ENCODE peak calls at places on chromosomes 3 and 15, in five cellular contexts. K, J, X, N and Y are unnamed samples.
A peak's percentile ranks its signal among the peaks of the same experiment; 100 is the strongest.

GRCh38 chr3:96267577-96267976 is 546.8 kb upstream of the EPHA6 start:
- DNase-seq in J (no peak), X (no peak), N (no peak), K (no peak), Y (no peak)

GRCh38 chr15:80317389-80318169 is 65.6 kb upstream of the CTXND1 start:
- DNase-seq in X (peak; percentile 54), J (no peak), N (no peak), K (peak; percentile 79), Y (no peak)

GRCh38 chr3:37183375-37183831 is 9.0 kb upstream of the LRRFIP2 start:
- DNase-seq in J (no peak), K (peak; percentile 80), X (no peak), N (no peak), Y (no peak)

GRCh38 chr3:41274944-41275668 is 75.8 kb downstream of the CTNNB1 start:
- DNase-seq in N (no peak), J (no peak), K (no peak), X (peak; percentile 55), Y (no peak)

GRCh38 chr3:152019516-152019915 is 146.1 kb downstream of the SUCNR1 start:
- DNase-seq in K (no peak), X (no peak), J (no peak), N (no peak), Y (no peak)

GRCh38 chr3:67654832-67655152 is 380 bp upstream of the SUCLG2 start:
- DNase-seq in N (no peak), X (no peak), K (no peak), J (no peak), Y (no peak)

GRCh38 chr3:173938159-173938558 is 540.6 kb downstream of the NLGN1 start:
- DNase-seq in K (no peak), X (no peak), J (no peak), N (no peak), Y (no peak)

GRCh38 chr3:123194552-123194951 is 7.2 kb upstream of the SEC22A start:
- DNase-seq in N (no peak), K (no peak), X (peak; percentile 56), J (peak; percentile 83), Y (no peak)

GRCh38 chr15:41862515-41863116 is 24.0 kb downstream of the PLA2G4B start:
- DNase-seq in K (no peak), X (peak; percentile 59), N (no peak), J (peak; percentile 62), Y (no peak)

GRCh38 chr3:138812806-138813205 is 21.9 kb downstream of the PIK3CB start:
- DNase-seq in J (no peak), N (no peak), K (no peak), X (no peak), Y (no peak)

GRCh38 chr3:62284442-62284841 is 88.9 kb downstream of the FEZF2 start:
- DNase-seq in X (no peak), K (no peak), N (no peak), J (no peak), Y (no peak)

GRCh38 chr3:102883515-102883914 is 448.7 kb downstream of the ZPLD1 start:
- DNase-seq in X (no peak), K (no peak), J (no peak), N (no peak), Y (no peak)

GRCh38 chr3:71066356-71066755 is 517.2 kb downstream of the FOXP1 start:
- DNase-seq in K (no peak), X (peak; percentile 62), N (no peak), J (no peak), Y (no peak)

GRCh38 chr3:131228522-131228921 is 153.1 kb upstream of the NUDT16 start:
- DNase-seq in X (no peak), J (no peak), K (no peak), N (no peak), Y (no peak)

GRCh38 chr3:171810278-171811058 is at the start of gene PLD1:
- DNase-seq in J (peak; percentile 60), N (peak; percentile 55), K (no peak), X (peak; percentile 84), Y (no peak)

GRCh38 chr15:77511869-77512268 is 91.2 kb downstream of the HMG20A start:
- DNase-seq in J (no peak), X (no peak), N (no peak), K (no peak), Y (no peak)

GRCh38 chr3:64445318-64446300 is 220.3 kb upstream of the PRICKLE2 start:
- DNase-seq in X (no peak), N (peak; percentile 66), J (peak; percentile 83), K (no peak), Y (no peak)

GRCh38 chr3:65027335-65027734 is 339.5 kb upstream of the ADAMTS9 start:
- DNase-seq in X (no peak), N (no peak), J (no peak), K (no peak), Y (no peak)

GRCh38 chr3:113105980-113106379 is 105.4 kb upstream of the BOC start:
- DNase-seq in K (no peak), J (no peak), N (no peak), X (no peak), Y (no peak)

GRCh38 chr3:142724682-142725351 is 983 bp downstream of the TRPC1 start:
- DNase-seq in K (no peak), J (peak; percentile 75), X (peak; percentile 52), N (no peak), Y (peak; percentile 24)

GRCh38 chr15:33608714-33609113 is 297.9 kb downstream of the RYR3 start:
- DNase-seq in J (no peak), X (no peak), K (no peak), N (no peak), Y (no peak)

GRCh38 chr15:83571820-83572707 is 81.9 kb upstream of the ADAMTSL3 start:
- DNase-seq in J (no peak), K (no peak), X (no peak), N (no peak), Y (no peak)

GRCh38 chr15:66772967-66773873 is 71.2 kb downstream of the SMAD6 start:
- DNase-seq in J (no peak), X (no peak), N (no peak), K (no peak), Y (no peak)

GRCh38 chr3:80970292-80970691 is 791.2 kb downstream of the GBE1 start:
- DNase-seq in N (no peak), X (no peak), K (no peak), J (no peak), Y (no peak)

GRCh38 chr3:48426401-48426909 is 3.4 kb downstream of the PLXNB1 start:
- DNase-seq in X (no peak), K (no peak), N (no peak), J (no peak), Y (no peak)

GRCh38 chr3:191566469-191566868 is 105.5 kb downstream of the PYDC2 start:
- DNase-seq in K (no peak), X (no peak), J (no peak), N (no peak), Y (no peak)

GRCh38 chr3:107767897-107768605 is 245.3 kb downstream of the BBX start:
- DNase-seq in J (no peak), K (no peak), N (no peak), X (no peak), Y (no peak)

GRCh38 chr15:91113036-91113435 is 13.0 kb downstream of the SV2B start:
- DNase-seq in K (no peak), X (no peak), J (peak; percentile 39), N (no peak), Y (no peak)

GRCh38 chr3:151903501-151903991 is 30.1 kb downstream of the SUCNR1 start:
- DNase-seq in X (no peak), K (peak; percentile 67), N (no peak), J (no peak), Y (no peak)

GRCh38 chr3:111605016-111605415 is 9.9 kb upstream of the ZBED2 start:
- DNase-seq in K (no peak), X (no peak), N (no peak), J (no peak), Y (no peak)

DNA sequence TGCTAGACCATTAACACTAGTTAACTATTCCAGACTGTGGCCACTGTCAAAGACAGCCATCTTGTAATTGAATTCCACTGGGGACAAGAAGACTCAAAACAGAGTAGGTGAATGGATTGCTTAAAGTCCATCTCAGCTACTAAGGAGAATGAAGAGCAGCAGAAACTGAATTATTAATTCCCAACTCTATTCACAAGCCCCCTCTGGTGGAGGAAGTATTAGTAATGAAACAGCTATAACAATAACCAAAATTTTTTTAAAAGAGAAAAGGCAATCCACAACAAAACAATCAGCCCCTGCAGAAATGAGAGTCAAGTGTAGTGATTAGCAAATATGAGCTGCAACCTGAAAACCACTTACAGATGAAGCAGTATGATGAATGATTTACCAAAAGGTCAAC is 302.8 kb downstream of the FHIT start:
- DNase-seq in K (no peak), X (no peak), N (no peak), J (no peak), Y (no peak)
- TF ChIP-seq CTCF in K (peak; percentile 50), X (no peak), N (peak; percentile 21), J (no peak), Y (no peak)

GRCh38 chr15:92952451-92952850 is 52.3 kb downstream of the CHD2 start:
- DNase-seq in N (no peak), X (no peak), K (no peak), J (no peak), Y (no peak)

GRCh38 chr15:92955706-92956105 is 55.6 kb downstream of the CHD2 start:
- DNase-seq in K (no peak), N (no peak), J (no peak), X (no peak), Y (no peak)

GRCh38 chr15:92953569-92953968 is 53.4 kb downstream of the CHD2 start:
- DNase-seq in K (no peak), N (no peak), J (no peak), X (no peak), Y (no peak)

GRCh38 chr15:92953997-92954396 is 53.9 kb downstream of the CHD2 start:
- DNase-seq in K (no peak), X (no peak), N (no peak), J (no peak), Y (no peak)

GRCh38 chr15:92954578-92954977 is 54.5 kb downstream of the CHD2 start:
- DNase-seq in X (no peak), N (no peak), J (no peak), K (no peak), Y (no peak)
- TF ChIP-seq CTCF in X (peak; percentile 25), N (peak; percentile 22), J (peak; percentile 29), K (peak; percentile 26), Y (no peak)

GRCh38 chr3:168858327-168858726 is 762.6 kb upstream of the GOLIM4 start:
- DNase-seq in J (no peak), X (no peak), N (no peak), K (no peak), Y (no peak)
- TF ChIP-seq CTCF in J (no peak), X (no peak), N (no peak), K (no peak), Y (no peak)

DNA sequence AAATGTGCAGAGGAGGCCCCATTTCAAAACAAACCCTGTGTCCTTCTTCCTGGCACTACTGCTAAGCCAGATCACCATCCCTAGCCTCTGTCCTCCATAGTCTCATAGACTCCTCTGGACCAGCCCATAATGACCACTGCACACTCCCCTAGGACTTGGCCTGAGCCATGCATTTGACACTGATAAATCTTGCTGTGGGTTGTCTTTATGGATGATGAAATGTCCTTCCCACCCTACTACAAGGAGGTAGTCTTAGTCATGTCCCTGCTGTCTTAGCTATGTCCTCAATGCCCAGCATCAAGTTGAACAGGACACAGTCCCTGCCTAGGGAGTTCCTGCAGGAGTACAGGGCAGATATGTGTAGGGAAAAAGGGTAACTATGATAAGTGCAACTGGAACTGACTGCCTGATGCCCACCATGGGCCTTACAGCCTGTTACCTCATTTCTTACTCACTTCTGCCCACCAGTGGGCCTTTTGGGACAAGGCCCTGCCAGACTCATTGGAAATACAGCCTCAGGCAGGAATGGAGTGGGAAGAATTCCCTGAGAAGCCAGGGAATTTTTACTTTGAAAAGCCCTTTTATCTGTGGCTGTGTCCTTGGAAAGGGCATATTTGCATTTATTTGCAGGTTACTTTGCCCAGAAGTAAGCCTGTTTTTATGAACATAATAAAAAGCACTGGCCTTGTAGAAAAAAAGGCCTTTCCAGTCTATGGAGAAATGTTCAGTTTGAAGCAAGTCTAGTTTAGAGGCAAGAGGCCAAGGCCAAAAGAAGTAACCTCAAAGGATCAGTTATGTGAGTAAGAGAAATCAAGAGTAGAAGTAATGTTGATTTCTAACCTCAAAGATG is 199.6 kb upstream of the EIF1B start:
- DNase-seq in K (no peak), J (peak; percentile 53), N (no peak), X (no peak), Y (no peak)
- TF ChIP-seq CTCF in K (no peak), J (peak; percentile 38), N (peak; percentile 16), X (no peak), Y (no peak)